ENCODE peak calls at places on chromosome 4, in eight cellular contexts. G, P, N, T, H, Z, R and B are unnamed samples.

GRCh38 chr4:3786196-3786869 is 20.1 kb downstream of the ADRA2C start:
- DNase-seq in Z (peak), P (peak), T (no peak), H (no peak), G (no peak), R (no peak), N (no peak), B (no peak)

GRCh38 chr4:142801966-142802365 is 44.1 kb downstream of the INPP4B start:
- DNase-seq in G (no peak), T (no peak), H (no peak), R (no peak), Z (peak), N (no peak), P (peak), B (no peak)

GRCh38 chr4:172705565-172705964 is 463.0 kb upstream of the GALNT7 start:
- DNase-seq in R (no peak), N (no peak), P (no peak), G (no peak), T (no peak), H (no peak), Z (no peak), B (no peak)

GRCh38 chr4:155509619-155510018 is 132.9 kb upstream of the MAP9 start:
- DNase-seq in Z (peak), R (peak), T (no peak), P (peak), H (no peak), G (no peak), N (no peak), B (no peak)

GRCh38 chr4:177356191-177356590 is 46.5 kb downstream of the NEIL3 start:
- DNase-seq in P (no peak), G (no peak), N (no peak), Z (no peak), T (no peak), H (no peak), R (peak), B (no peak)

GRCh38 chr4:152996672-152997071 is 60.5 kb downstream of the FHDC1 start:
- DNase-seq in Z (no peak), R (no peak), G (no peak), N (no peak), P (no peak), T (no peak), H (no peak), B (no peak)

GRCh38 chr4:39259571-39260330 is 77.4 kb downstream of the WDR19 start:
- DNase-seq in Z (peak), R (peak), H (no peak), G (no peak), T (no peak), N (peak), P (no peak), B (no peak)

GRCh38 chr4:74395633-74396032 is 30.7 kb downstream of the EREG start:
- DNase-seq in T (no peak), P (no peak), Z (no peak), H (no peak), G (no peak), R (peak), N (peak), B (no peak)

GRCh38 chr4:168598191-168598590 is 101.3 kb downstream of the PALLD start:
- DNase-seq in Z (no peak), T (no peak), H (no peak), R (no peak), N (no peak), G (no peak), P (no peak), B (no peak)

GRCh38 chr4:161003418-161004057 is 1160.3 kb downstream of the FSTL5 start:
- DNase-seq in H (no peak), N (no peak), P (no peak), G (no peak), R (no peak), T (no peak), Z (no peak), B (no peak)

GRCh38 chr4:158825443-158826036 is 56.7 kb downstream of the FNIP2 start:
- DNase-seq in N (no peak), G (no peak), T (no peak), R (no peak), H (no peak), Z (no peak), P (no peak), B (no peak)

GRCh38 chr4:123937612-123938011 is 541.0 kb downstream of the SPRY1 start:
- DNase-seq in H (no peak), T (no peak), P (no peak), Z (no peak), R (no peak), N (no peak), G (no peak), B (no peak)

GRCh38 chr4:42555828-42556227 is 101.1 kb downstream of the ATP8A1 start:
- DNase-seq in H (no peak), T (no peak), P (peak), Z (peak), G (no peak), N (no peak), R (no peak), B (no peak)

GRCh38 chr4:41791557-41791956 is 43.0 kb upstream of the PHOX2B start:
- DNase-seq in G (no peak), H (no peak), N (no peak), Z (no peak), R (no peak), T (no peak), P (no peak), B (no peak)

GRCh38 chr4:152451496-152451895 is 84.4 kb downstream of the FBXW7 start:
- DNase-seq in R (no peak), G (no peak), H (no peak), T (no peak), P (no peak), Z (no peak), N (no peak), B (no peak)

GRCh38 chr4:78864405-78865024 is 74.7 kb downstream of the PAQR3 start:
- DNase-seq in H (peak), Z (peak), G (peak), T (no peak), P (peak), R (peak), N (peak), B (no peak)

GRCh38 chr4:122577808-122578781 is 42.8 kb downstream of the IL21 start:
- DNase-seq in G (peak), H (peak), Z (peak), N (peak), P (peak), T (no peak), R (peak), B (no peak)

GRCh38 chr4:44583393-44583792 is 68.0 kb downstream of the YIPF7 start:
- DNase-seq in P (peak), N (no peak), H (peak), R (no peak), Z (peak), G (peak), T (no peak), B (no peak)
- TF ChIP-seq CTCF in P (peak), N (no peak), H (peak), R (no peak), Z (peak), G (peak), T (no peak), B (no peak)

DNA sequence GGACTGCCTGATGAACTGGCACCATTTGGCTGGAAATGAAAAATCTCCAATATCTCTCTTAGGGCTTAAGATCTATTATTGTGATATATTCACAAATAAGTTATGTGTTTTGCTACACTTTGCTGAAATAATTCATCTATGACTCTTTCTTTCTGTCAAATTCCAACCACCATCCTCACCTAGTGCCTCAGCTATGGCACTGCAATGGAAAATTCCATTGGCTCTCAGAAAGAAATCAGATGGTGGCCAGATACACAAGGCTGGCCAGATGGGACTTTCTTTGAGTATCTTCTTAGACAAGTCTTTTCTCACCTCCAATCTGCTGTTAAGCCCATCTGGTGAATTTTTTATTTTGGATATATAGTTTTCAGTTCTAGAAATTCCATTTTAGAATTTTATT is 28.0 kb downstream of the NAT8L start:
- DNase-seq in N (no peak), H (no peak), T (no peak), P (peak), R (no peak), Z (peak), G (no peak), B (no peak)
- TF ChIP-seq CTCF in N (peak), H (no peak), T (no peak), P (no peak), R (peak), Z (no peak), G (no peak), B (no peak)

DNA sequence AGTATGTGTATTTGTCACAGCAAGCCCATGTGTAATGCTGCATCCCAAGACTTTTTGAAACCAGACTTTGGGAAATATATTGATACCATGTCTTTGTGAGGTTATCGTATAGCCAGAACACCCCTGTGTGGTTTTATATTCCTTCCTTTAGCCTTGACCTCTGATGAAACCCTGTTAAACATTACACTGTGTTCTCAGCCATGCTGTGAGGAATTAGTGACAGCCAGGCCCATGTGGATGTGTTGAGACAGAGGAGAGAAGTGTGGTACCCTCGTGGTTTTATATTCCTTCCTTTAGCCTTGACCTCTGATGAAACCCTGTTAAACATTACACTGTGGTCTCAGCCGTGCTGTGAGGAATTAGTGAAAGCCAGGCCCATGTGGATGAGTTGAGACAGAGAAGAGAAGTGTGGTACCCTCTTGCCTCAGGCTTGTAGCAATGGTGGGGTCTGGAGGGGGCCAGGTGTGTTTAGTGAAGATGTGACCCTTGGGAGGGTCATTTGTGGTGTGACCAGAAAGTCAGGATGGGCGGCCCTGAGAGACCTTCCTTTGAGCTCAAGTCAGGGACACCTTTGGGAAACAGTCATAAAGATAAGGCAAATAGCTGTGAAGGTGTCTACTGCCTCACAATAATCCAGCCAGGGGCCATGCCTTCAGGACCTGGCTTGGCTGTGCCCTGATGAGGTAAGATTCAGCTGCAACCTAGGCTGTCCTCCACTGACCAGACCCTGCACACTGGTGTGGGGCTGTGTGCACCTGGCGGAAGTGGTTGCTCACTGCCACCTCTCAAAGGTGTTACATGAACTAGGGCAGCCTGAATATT is 110.0 kb downstream of the IRF2 start:
- DNase-seq in N (no peak), T (no peak), P (no peak), H (no peak), G (no peak), R (no peak), Z (no peak), B (no peak)
- TF ChIP-seq CTCF in N (no peak), T (no peak), P (no peak), H (no peak), G (no peak), R (no peak), Z (no peak), B (no peak)

GRCh38 chr4:167230744-167231143 is 3.5 kb downstream of the SPOCK3 start:
- DNase-seq in R (no peak), Z (no peak), P (no peak), T (no peak), G (no peak), H (no peak), N (no peak), B (no peak)
- TF ChIP-seq CTCF in R (no peak), Z (no peak), P (no peak), T (no peak), G (no peak), H (no peak), N (no peak), B (no peak)